ENCODE peak calls at places on chromosomes 16 and 17, in eight cellular contexts. H, G, U, L, M, V, E and Q are unnamed samples.

GRCh38 chr16:29984137-29984763 is 10.6 kb downstream of the TAOK2 start:
- DNase-seq in L (no peak), V (no peak), E (no peak), G (no peak), H (peak), U (no peak), M (no peak), Q (no peak)

GRCh38 chr17:30035369-30035768 is 81.2 kb upstream of the NSRP1 start:
- DNase-seq in L (no peak), H (no peak), U (no peak), M (no peak), G (no peak), V (no peak), E (no peak), Q (no peak)

GRCh38 chr17:57481901-57482300 is 225.6 kb downstream of the MSI2 start:
- DNase-seq in M (peak), L (no peak), H (no peak), V (no peak), E (no peak), U (no peak), G (no peak), Q (no peak)

GRCh38 chr16:80463303-80463702 is 77.5 kb upstream of the DYNLRB2 start:
- DNase-seq in G (no peak), V (no peak), M (no peak), L (no peak), H (no peak), U (no peak), E (no peak), Q (no peak)

GRCh38 chr17:27502526-27503324 is 46.5 kb downstream of the KSR1 start:
- DNase-seq in L (no peak), V (peak), U (no peak), M (no peak), H (no peak), E (no peak), G (no peak), Q (no peak)

GRCh38 chr16:30659507-30660423 is 1.5 kb downstream of the FBRS start:
- DNase-seq in V (no peak), U (peak), H (no peak), E (peak), M (peak), G (no peak), L (no peak), Q (no peak)

GRCh38 chr17:37742114-37742761 is 2.6 kb downstream of the HNF1B start:
- DNase-seq in U (no peak), V (no peak), L (no peak), M (no peak), G (peak), E (peak), H (no peak), Q (no peak)

GRCh38 chr16:80852261-80852872 is 48.0 kb upstream of the CDYL2 start:
- DNase-seq in G (no peak), L (peak), H (no peak), U (peak), V (no peak), E (peak), M (no peak), Q (no peak)

GRCh38 chr16:56605475-56605874 is 2.9 kb upstream of the MT2A start:
- DNase-seq in U (no peak), V (no peak), E (no peak), M (no peak), G (no peak), H (no peak), L (no peak), Q (no peak)

GRCh38 chr17:56297142-56297541 is 143.9 kb downstream of the ANKFN1 start:
- DNase-seq in G (no peak), V (no peak), U (peak), M (no peak), E (no peak), L (no peak), H (no peak), Q (no peak)

GRCh38 chr16:19374402-19374801 is 43.3 kb upstream of the TMC5 start:
- DNase-seq in M (no peak), V (no peak), E (no peak), L (no peak), U (no peak), G (no peak), H (no peak), Q (no peak)

GRCh38 chr17:44077595-44077909 is 7.0 kb downstream of the G6PC3 start:
- DNase-seq in V (no peak), U (no peak), H (no peak), L (no peak), M (no peak), G (no peak), E (no peak), Q (no peak)

GRCh38 chr17:81349397-81350319 is 45.6 kb upstream of the BAHCC1 start:
- DNase-seq in M (no peak), V (no peak), L (peak), G (no peak), E (peak), U (no peak), H (no peak), Q (no peak)

GRCh38 chr17:29577778-29578211 is 9.3 kb downstream of the TP53I13 start:
- DNase-seq in V (peak), M (peak), U (no peak), H (no peak), L (no peak), G (no peak), E (no peak), Q (no peak)

GRCh38 chr16:28521436-28521835 is 14.8 kb upstream of the IL27 start:
- DNase-seq in L (no peak), H (no peak), E (no peak), G (no peak), U (no peak), M (no peak), V (no peak), Q (no peak)

GRCh38 chr16:20931066-20931465 is 30.5 kb downstream of the LYRM1 start:
- DNase-seq in M (no peak), L (no peak), H (no peak), V (no peak), U (no peak), E (no peak), G (no peak), Q (no peak)

GRCh38 chr17:60383379-60383778 is 8.6 kb downstream of the USP32 start:
- DNase-seq in G (no peak), L (no peak), E (no peak), H (no peak), M (no peak), V (no peak), U (no peak), Q (no peak)

GRCh38 chr17:72299092-72299491 is 178.3 kb downstream of the SOX9 start:
- DNase-seq in V (no peak), G (no peak), M (no peak), H (no peak), E (no peak), U (no peak), L (no peak), Q (no peak)

GRCh38 chr17:31869797-31870568 is 10.9 kb upstream of the COPRS start:
- DNase-seq in U (no peak), H (no peak), G (no peak), V (no peak), E (no peak), M (no peak), L (no peak), Q (no peak)

GRCh38 chr16:24700549-24701392 is 28.7 kb upstream of the TNRC6A start:
- DNase-seq in E (peak), U (peak), V (peak), M (peak), H (peak), L (no peak), G (no peak), Q (no peak)

GRCh38 chr17:38761612-38762011 is 9.1 kb downstream of the PSMB3 start:
- DNase-seq in H (no peak), V (no peak), L (peak), E (no peak), M (no peak), G (no peak), U (peak), Q (no peak)

GRCh38 chr17:83176272-83176955 is 97.0 kb downstream of the METRNL start:
- DNase-seq in E (no peak), G (no peak), H (no peak), V (no peak), M (peak), U (peak), L (peak), Q (peak)

GRCh38 chr17:81991684-81992513 is 14.5 kb downstream of the ASPSCR1 start:
- DNase-seq in M (no peak), E (peak), U (no peak), L (peak), V (peak), H (peak), G (no peak), Q (peak)

GRCh38 chr16:57477531-57478202 is 8.6 kb downstream of the DOK4 start:
- DNase-seq in U (no peak), E (no peak), L (no peak), M (no peak), V (no peak), H (no peak), G (no peak), Q (no peak)

GRCh38 chr16:49019826-49020401 is 261.7 kb downstream of the CBLN1 start:
- DNase-seq in M (no peak), H (no peak), U (no peak), L (no peak), E (no peak), G (no peak), V (no peak), Q (no peak)

GRCh38 chr16:12010388-12011251 is 34.1 kb downstream of the SNX29 start:
- DNase-seq in L (no peak), M (no peak), H (no peak), V (no peak), U (no peak), G (no peak), E (no peak), Q (no peak)

GRCh38 chr16:2388875-2389433 is 40.3 kb upstream of the CCNF start:
- DNase-seq in E (no peak), M (no peak), L (no peak), V (no peak), H (no peak), G (no peak), U (no peak), Q (no peak)

GRCh38 chr17:43936434-43936833 is 5.8 kb downstream of the PPY start:
- DNase-seq in U (no peak), H (no peak), G (no peak), V (no peak), M (no peak), L (no peak), E (no peak), Q (no peak)

GRCh38 chr16:86661715-86662114 is 83.4 kb downstream of the FOXL1 start:
- DNase-seq in M (no peak), E (no peak), V (no peak), L (no peak), H (no peak), G (no peak), U (no peak), Q (no peak)

GRCh38 chr17:17911003-17911613 is 61.1 kb downstream of the TOM1L2 start:
- DNase-seq in V (no peak), E (no peak), G (no peak), M (no peak), L (peak), U (no peak), H (no peak), Q (no peak)

GRCh38 chr16:1772362-1772907 is at the start of gene EME2:
- DNase-seq in H (no peak), U (peak), L (no peak), E (no peak), M (no peak), V (no peak), G (no peak), Q (no peak)

GRCh38 chr16:89343501-89344291 is 126.2 kb downstream of the ZNF778 start:
- DNase-seq in G (no peak), L (no peak), E (no peak), H (no peak), U (no peak), M (no peak), V (no peak), Q (no peak)

GRCh38 chr17:44909681-44910144 is 5.6 kb downstream of the GFAP start:
- DNase-seq in G (no peak), V (no peak), M (no peak), L (no peak), E (peak), U (no peak), H (peak), Q (no peak)

GRCh38 chr17:19719365-19720209 is 3.2 kb upstream of the SLC47A2 start:
- DNase-seq in U (no peak), L (no peak), M (no peak), V (no peak), G (no peak), E (peak), H (peak), Q (no peak)

GRCh38 chr17:51876986-51877385 is 281.5 kb downstream of the CA10 start:
- DNase-seq in M (no peak), E (no peak), H (no peak), V (no peak), L (no peak), U (no peak), G (no peak), Q (no peak)

GRCh38 chr17:67999291-67999911 is 3.1 kb upstream of the C17orf58 start:
- DNase-seq in U (no peak), M (no peak), E (peak), G (no peak), H (no peak), V (no peak), L (no peak), Q (no peak)

GRCh38 chr16:3188925-3189825 is 1.2 kb downstream of the OR1F1 start:
- DNase-seq in G (no peak), V (no peak), H (peak), M (no peak), L (peak), E (peak), U (peak), Q (no peak)

GRCh38 chr17:77420476-77420803 is 279.7 kb downstream of the SEC14L1 start:
- DNase-seq in V (no peak), M (no peak), G (no peak), H (no peak), E (no peak), L (peak), U (no peak), Q (no peak)

GRCh38 chr17:77417575-77417974 is 276.8 kb downstream of the SEC14L1 start:
- DNase-seq in H (no peak), V (no peak), U (no peak), L (no peak), M (no peak), E (no peak), G (no peak), Q (no peak)

GRCh38 chr17:77418609-77419008 is 277.8 kb downstream of the SEC14L1 start:
- DNase-seq in M (no peak), E (no peak), V (no peak), H (no peak), L (no peak), U (no peak), G (no peak), Q (no peak)

GRCh38 chr17:77419547-77420475 is 279.0 kb downstream of the SEC14L1 start:
- DNase-seq in M (no peak), V (no peak), H (no peak), U (no peak), L (peak), E (no peak), G (no peak), Q (no peak)

DNA sequence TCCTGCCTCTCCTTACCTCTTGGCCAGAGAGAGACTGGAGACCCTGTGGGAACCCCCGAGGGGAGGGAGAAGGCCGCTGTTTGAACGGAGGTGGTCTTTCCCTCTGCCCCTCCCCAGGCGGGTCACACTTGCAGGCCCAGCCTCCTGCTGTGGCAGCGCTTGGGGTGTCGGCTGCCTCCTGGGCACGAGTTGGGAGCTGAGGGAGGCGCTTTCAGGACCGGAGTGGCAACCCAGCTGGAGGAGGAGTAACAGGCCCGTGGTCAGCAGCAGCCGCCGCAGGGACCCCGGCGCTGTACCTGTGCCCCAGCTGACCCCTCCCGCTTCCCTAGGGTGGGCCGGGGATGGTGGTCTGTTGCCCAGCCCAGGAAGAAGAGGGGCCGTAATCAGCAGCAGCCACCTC is 278.3 kb downstream of the SEC14L1 start:
- DNase-seq in L (no peak), U (no peak), V (no peak), G (no peak), M (no peak), H (no peak), E (no peak), Q (no peak)
- TF ChIP-seq CTCF in L (no peak), U (no peak), V (no peak), G (no peak), M (no peak), H (no peak), E (no peak), Q (no peak)

GRCh38 chr17:76968707-76969597 is 100.7 kb downstream of the MGAT5B start:
- DNase-seq in E (peak), L (peak), G (peak), H (no peak), U (peak), M (no peak), V (no peak), Q (no peak)
- TF ChIP-seq CTCF in E (no peak), L (peak), G (no peak), H (no peak), U (no peak), M (no peak), V (no peak), Q (no peak)

DNA sequence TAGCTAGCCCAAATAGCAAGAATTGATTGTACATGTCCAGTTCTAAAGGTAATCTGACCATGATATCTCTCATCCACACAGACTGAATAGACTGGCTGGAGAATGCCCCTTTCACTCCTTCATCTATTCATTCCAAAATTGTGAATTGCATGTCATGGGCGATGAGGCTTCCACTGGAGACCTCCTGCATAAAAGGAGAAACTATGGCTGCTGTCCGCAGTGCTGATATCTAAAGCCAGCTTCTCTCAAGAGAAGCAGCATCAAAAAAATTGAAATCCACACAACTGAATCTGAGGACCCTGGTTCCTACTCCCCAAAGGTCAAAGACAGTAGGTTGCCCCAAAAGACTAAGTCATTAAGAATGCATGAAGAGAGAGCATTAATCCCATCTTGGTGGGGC is 7.9 kb upstream of the SCNN1G start:
- DNase-seq in H (no peak), U (no peak), L (no peak), V (no peak), G (no peak), E (peak), M (no peak), Q (no peak)
- TF ChIP-seq CTCF in H (no peak), U (no peak), L (no peak), V (no peak), G (no peak), E (no peak), M (no peak), Q (no peak)

DNA sequence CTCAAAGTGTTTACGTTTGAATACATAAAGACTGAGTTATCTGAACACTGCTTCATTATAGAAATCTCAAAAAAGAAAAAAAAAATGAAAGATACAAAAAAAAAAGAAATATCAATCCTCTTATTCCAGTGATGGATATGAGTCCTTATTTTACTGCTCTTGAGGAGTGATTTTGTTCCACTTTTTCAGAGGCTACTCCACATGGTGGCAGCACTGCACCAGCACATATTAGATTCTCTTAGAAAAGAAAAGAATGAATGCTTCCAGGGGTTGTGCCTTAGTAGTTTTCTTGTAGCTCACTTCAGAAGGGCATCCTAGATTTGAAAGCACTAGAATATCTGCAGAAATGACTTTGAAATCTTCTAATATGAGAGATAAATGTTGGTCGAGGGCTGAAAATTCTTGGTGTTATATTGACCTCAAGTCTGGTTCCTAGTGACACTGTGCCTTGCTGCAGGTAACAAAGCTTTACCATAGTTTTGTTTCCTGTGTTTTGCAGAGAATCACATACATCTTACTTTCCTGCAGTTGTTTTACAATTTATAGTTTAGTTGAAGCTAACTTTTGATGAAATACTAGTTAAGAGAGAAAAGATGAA is 25.9 kb downstream of the AP2B1 start:
- DNase-seq in U (peak), L (peak), G (peak), H (no peak), V (peak), M (no peak), E (peak), Q (no peak)
- TF ChIP-seq CTCF in U (peak), L (peak), G (peak), H (peak), V (peak), M (peak), E (peak), Q (peak)

DNA sequence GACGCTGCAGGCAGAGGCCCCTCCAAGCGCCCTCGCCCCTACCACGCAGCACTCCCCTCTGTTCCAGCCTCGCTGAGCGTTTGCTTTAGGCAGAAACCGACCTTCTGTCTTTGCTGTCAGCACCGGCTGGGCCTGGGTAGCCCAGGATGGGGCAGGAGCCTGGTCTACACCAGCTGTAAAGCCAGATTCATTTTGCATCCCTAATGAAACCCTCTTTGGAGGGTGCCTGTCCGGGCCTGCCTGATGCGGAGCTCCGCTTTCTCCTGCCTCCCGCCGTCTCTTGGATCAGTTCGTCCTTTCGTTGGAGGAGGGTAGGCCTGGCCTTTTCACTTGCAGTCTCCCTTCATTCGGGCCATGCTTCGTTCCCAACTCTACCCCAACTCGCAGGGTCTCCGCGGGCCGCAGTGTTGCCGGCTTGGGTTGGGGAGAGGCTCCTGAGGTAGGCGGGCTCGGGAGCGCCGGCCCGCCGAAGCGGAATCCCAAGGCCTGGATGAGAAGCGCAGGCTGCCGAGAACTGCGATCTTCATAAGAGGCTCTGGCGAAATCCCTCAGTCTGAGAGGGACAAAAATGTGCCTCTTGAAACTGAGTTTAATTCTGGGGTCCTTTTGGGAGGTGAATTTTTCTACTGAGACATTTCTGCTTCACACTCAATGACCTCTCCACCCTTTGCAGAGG is 4.9 kb upstream of the HOXB8 start:
- DNase-seq in U (no peak), M (no peak), H (no peak), L (no peak), G (no peak), E (no peak), V (no peak), Q (no peak)
- TF ChIP-seq CTCF in U (no peak), M (no peak), H (no peak), L (no peak), G (no peak), E (no peak), V (no peak), Q (no peak)

GRCh38 chr17:41772586-41773189 is 13.8 kb downstream of the JUP start:
- DNase-seq in M (no peak), U (no peak), E (no peak), L (no peak), G (no peak), H (no peak), V (no peak), Q (no peak)
- TF ChIP-seq CTCF in M (no peak), U (no peak), E (no peak), L (no peak), G (no peak), H (no peak), V (no peak), Q (no peak)

GRCh38 chr17:47275245-47275984 is 21.8 kb downstream of the ITGB3 start:
- DNase-seq in H (no peak), L (no peak), G (peak), V (peak), U (no peak), E (peak), M (peak), Q (peak)
- TF ChIP-seq CTCF in H (no peak), L (no peak), G (no peak), V (no peak), U (no peak), E (no peak), M (no peak), Q (no peak)